ENCODE peak calls at places on chromosomes 7 and 10, in four cellular contexts. C is H1, A is testis, U is fibroblast of lung. B is an unnamed sample.
A peak's percentile ranks its signal among the peaks of the same experiment; 100 is the strongest.

GRCh38 chr10:126536148-126536547 is 134.3 kb downstream of the C10orf90 start:
- DNase-seq in C (no peak), A (peak; percentile 19), U (peak; percentile 13), B (peak; percentile 64)

GRCh38 chr10:77816311-77816710 is 110.2 kb downstream of the DLG5 start:
- DNase-seq in C (no peak), A (no peak), U (no peak), B (no peak)

GRCh38 chr7:103821105-103821504 is 168.4 kb downstream of the RELN start:
- DNase-seq in C (no peak), A (no peak), U (no peak), B (no peak)

GRCh38 chr10:129945941-129946760 is 17.9 kb downstream of the EBF3 start:
- DNase-seq in C (no peak), A (no peak), U (no peak), B (peak; percentile 90)

GRCh38 chr10:22325948-22326702 is 5.2 kb downstream of the BMI1 start:
- DNase-seq in C (no peak), A (peak; percentile 43), U (no peak), B (no peak)

GRCh38 chr7:45662540-45663166 is 88.5 kb downstream of the ADCY1 start:
- DNase-seq in C (peak; percentile 33), A (peak; percentile 6), U (no peak), B (no peak)

GRCh38 chr10:124917939-124918830 is 23.7 kb upstream of the ZRANB1 start:
- DNase-seq in C (no peak), A (peak; percentile 37), U (peak; percentile 78), B (peak; percentile 77)

GRCh38 chr10:45473126-45473525 is 99.1 kb downstream of the ALOX5 start:
- DNase-seq in C (no peak), A (peak; percentile 43), U (no peak), B (no peak)

GRCh38 chr7:106050002-106050742 is 61.9 kb downstream of the SYPL1 start:
- DNase-seq in C (no peak), A (peak; percentile 35), U (peak; percentile 71), B (peak; percentile 93)

GRCh38 chr7:135390829-135391228 is 119.1 kb downstream of the CNOT4 start:
- DNase-seq in C (no peak), A (no peak), U (no peak), B (no peak)

GRCh38 chr10:976316-976715 is 11.9 kb upstream of the GTPBP4 start:
- DNase-seq in C (no peak), A (no peak), U (no peak), B (no peak)

GRCh38 chr7:41701068-41701467 is 1.8 kb downstream of the INHBA start:
- DNase-seq in C (no peak), A (no peak), U (no peak), B (no peak)

GRCh38 chr7:24580283-24580946 is 7.2 kb downstream of the PALS2 start:
- DNase-seq in C (no peak), A (no peak), U (peak; percentile 64), B (no peak)

GRCh38 chr7:11620406-11620805 is 211.6 kb downstream of the THSD7A start:
- DNase-seq in C (no peak), A (no peak), U (no peak), B (no peak)

GRCh38 chr10:89079991-89080390 is 89.4 kb downstream of the FAS start:
- DNase-seq in C (no peak), A (no peak), U (no peak), B (no peak)

GRCh38 chr10:70371846-70372245 is 10.6 kb downstream of the LRRC20 start:
- DNase-seq in C (no peak), A (no peak), U (no peak), B (no peak)

GRCh38 chr7:37713613-37714012 is 30.0 kb downstream of the GPR141 start:
- DNase-seq in C (no peak), A (no peak), U (peak; percentile 3), B (no peak)

GRCh38 chr10:42950606-42951485 is 126.0 kb upstream of the RET start:
- DNase-seq in C (peak; percentile 44), A (no peak), U (no peak), B (no peak)

GRCh38 chr10:83310688-83311087 is 828.6 kb upstream of the GHITM start:
- DNase-seq in C (no peak), A (no peak), U (no peak), B (no peak)

GRCh38 chr10:50421026-50421719 is 169.9 kb upstream of the ASAH2 start:
- DNase-seq in C (peak; percentile 58), A (peak; percentile 28), U (peak; percentile 38), B (peak; percentile 59)

GRCh38 chr10:132698761-132699391 is 87.1 kb downstream of the NKX6-2 start:
- DNase-seq in C (no peak), A (no peak), U (no peak), B (no peak)

GRCh38 chr10:105840288-105840770 is 1199.2 kb downstream of the SORCS3 start:
- DNase-seq in C (no peak), A (no peak), U (no peak), B (no peak)

GRCh38 chr7:101634196-101634717 is 5.2 kb upstream of the MYL10 start:
- DNase-seq in C (no peak), A (no peak), U (no peak), B (no peak)

GRCh38 chr10:79292789-79293746 is 54.2 kb upstream of the PPIF start:
- DNase-seq in C (peak; percentile 80), A (no peak), U (no peak), B (no peak)

GRCh38 chr10:126119591-126119990 is 223.2 kb downstream of the FANK1 start:
- DNase-seq in C (no peak), A (no peak), U (no peak), B (no peak)

GRCh38 chr10:114313139-114313538 is 74.1 kb downstream of the VWA2 start:
- DNase-seq in C (no peak), A (no peak), U (no peak), B (no peak)

GRCh38 chr7:133545613-133546012 is 292.7 kb downstream of the EXOC4 start:
- DNase-seq in C (no peak), A (no peak), U (peak; percentile 79), B (no peak)

GRCh38 chr10:86958831-86959736 is 685 bp downstream of the SNCG start:
- DNase-seq in C (peak; percentile 54), A (peak; percentile 54), U (peak; percentile 69), B (no peak)

GRCh38 chr7:149624006-149624405 is 126.4 kb upstream of the ZNF746 start:
- DNase-seq in C (no peak), A (peak; percentile 35), U (peak; percentile 8), B (peak; percentile 24)

GRCh38 chr7:54964136-54964535 is 54.7 kb upstream of the EGFR start:
- DNase-seq in C (no peak), A (no peak), U (no peak), B (no peak)
- H3K4me1 ChIP-seq in C (no peaks in the 10 kb centered on the region), A (no peaks in the 10 kb centered on the region), U (peaks cover 4% of the 10 kb centered on the region), B (no peaks in the 10 kb centered on the region)

GRCh38 chr7:55507743-55508142 is 64.6 kb downstream of the VOPP1 start:
- DNase-seq in C (no peak), A (no peak), U (no peak), B (no peak)
- H3K4me1 ChIP-seq in C (peaks cover 3% of the 10 kb centered on the region), A (no peaks in the 10 kb centered on the region), U (peaks cover 8% of the 10 kb centered on the region), B (peaks cover 20% of the 10 kb centered on the region)

DNA sequence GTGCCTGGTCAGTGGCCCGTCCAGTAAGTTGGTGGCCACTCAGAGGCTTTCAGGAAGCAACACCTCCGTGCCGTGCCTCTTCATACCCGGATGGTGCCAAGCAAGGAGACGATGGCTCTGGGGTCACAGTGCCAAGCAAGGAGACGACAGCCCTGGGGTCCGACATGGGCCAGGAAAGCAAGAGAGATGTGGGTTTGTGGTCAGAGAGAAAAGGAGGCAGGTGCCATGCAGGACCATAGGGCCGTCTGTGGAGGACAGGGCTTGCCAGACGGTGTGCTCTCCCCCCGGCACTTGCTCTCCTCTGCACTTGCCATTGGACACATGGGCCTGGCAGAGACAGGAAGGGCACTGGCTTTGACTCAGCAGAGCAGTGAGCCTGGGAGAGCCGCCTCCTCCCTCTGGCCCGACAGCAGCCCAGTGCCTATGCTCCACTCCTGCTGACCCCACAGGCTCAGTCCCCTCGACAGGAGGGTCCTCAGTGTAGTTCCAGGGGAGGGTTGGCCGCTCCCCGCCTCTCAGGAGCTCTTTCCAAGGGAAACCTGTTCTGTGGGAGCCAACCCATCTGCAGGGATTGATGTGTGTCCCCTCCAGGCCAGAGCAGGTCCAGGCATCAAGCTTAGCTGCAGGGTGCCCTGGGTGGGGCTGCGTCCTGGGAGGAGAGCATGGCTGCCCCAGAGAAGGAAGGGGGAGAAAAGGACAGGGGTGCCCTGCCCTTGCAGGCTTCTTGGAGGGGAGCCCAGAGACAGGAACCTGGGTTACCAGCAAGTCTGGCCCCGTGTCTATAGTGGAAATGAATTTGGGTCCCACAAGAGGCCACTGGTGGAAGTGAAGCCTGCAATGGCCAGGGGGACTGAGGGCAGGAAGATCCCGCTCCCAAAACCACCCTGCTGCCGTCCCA is 7.6 kb upstream of the CALML5 start:
- DNase-seq in C (no peak), A (no peak), U (no peak), B (no peak)
- H3K4me1 ChIP-seq in C (no peaks in the 10 kb centered on the region), A (no peaks in the 10 kb centered on the region), U (no peaks in the 10 kb centered on the region), B (no peaks in the 10 kb centered on the region)

GRCh38 chr7:47482013-47482761 is 99.7 kb downstream of the TNS3 start:
- DNase-seq in C (no peak), A (peak; percentile 53), U (peak; percentile 94), B (peak; percentile 74)

GRCh38 chr7:47478926-47479791 is 102.8 kb downstream of the TNS3 start:
- DNase-seq in C (no peak), A (no peak), U (no peak), B (no peak)

GRCh38 chr7:47481656-47482012 is 100.3 kb downstream of the TNS3 start:
- DNase-seq in C (no peak), A (no peak), U (no peak), B (no peak)

GRCh38 chr7:47479821-47480575 is 101.9 kb downstream of the TNS3 start:
- DNase-seq in C (no peak), A (no peak), U (no peak), B (no peak)

DNA sequence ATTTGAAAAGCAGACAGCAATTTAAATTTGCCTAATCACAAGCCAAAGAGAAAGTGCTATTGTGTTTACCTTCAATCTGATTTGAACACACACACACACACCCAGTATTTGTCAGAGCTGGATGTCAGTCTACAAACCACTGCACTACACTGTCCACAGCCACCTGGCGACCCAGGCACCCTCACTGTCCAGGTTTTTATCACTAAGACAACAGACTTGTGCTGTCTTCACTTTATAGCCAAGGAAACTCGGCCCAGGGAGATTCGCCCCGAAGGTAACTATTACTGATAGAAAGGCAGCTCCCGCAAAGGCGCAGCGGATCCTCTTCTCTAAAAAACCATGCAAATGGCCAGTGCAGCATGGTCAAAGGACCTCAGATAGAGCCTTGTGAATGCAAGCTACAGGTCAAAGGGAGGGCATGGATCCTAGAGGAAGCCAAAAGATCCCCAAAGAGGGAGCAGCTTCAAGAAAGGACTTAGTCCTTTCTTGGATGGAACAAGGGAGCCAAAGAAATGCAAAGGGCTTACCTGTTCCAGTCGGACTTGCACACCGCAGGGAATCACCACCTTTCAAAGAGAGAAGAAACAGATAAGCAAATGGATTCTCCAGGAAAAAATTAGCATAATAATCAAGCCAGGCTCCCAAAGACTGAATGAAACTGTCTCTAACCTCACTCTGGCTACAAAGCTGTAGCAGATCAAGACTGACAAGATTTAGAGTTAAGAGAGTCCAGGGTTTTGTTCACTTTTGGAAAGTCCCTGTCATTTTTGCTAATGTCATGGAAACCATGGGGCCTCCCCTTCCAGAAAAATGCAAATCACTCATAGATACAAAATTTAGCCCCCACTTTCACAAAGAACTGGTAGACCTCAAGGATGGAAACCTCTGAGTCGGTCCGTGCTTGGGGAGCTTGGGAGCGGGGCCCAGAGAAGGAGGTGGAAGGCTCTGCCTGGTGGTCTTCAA is 101.1 kb downstream of the TNS3 start:
- DNase-seq in C (no peak), A (no peak), U (no peak), B (no peak)
- H3K4me1 ChIP-seq in C (peaks cover 7% of the 10 kb centered on the region), A (peaks cover 79% of the 10 kb centered on the region), U (peaks cover 47% of the 10 kb centered on the region), B (peaks cover 34% of the 10 kb centered on the region)

B was measured in cardiac muscle cell.